ENCODE peak calls at places on chromosome 7, in ten cellular contexts. H, T, L, S, Z, U, G, R, C and X are unnamed samples.

GRCh38 chr7:36265720-36266119 is 112.7 kb downstream of the EEPD1 start:
- DNase-seq in H (no peak), R (no peak), L (no peak), U (no peak), G (peak), S (no peak), T (no peak), C (peak), Z (no peak), X (no peak)

GRCh38 chr7:18393465-18394118 is 102.0 kb upstream of the HDAC9 start:
- DNase-seq in Z (no peak), C (no peak), L (no peak), H (no peak), S (no peak), G (no peak), U (no peak), T (no peak), R (no peak), X (no peak)

GRCh38 chr7:81812514-81813472 is 42.9 kb upstream of the HGF start:
- DNase-seq in Z (no peak), C (no peak), U (no peak), R (no peak), H (no peak), T (no peak), S (no peak), L (no peak), G (no peak), X (peak)

GRCh38 chr7:521221-522070 is 1.8 kb upstream of the PDGFA start:
- DNase-seq in T (peak), U (no peak), S (peak), Z (no peak), H (no peak), R (peak), C (peak), G (peak), L (no peak), X (peak)

GRCh38 chr7:57772126-57772924 is 322.3 kb downstream of the ZNF716 start:
- DNase-seq in C (no peak), L (no peak), U (no peak), R (no peak), G (no peak), S (no peak), T (no peak), Z (no peak), H (peak), X (no peak)

GRCh38 chr7:33554046-33554445 is 351.3 kb upstream of the BMPER start:
- DNase-seq in L (no peak), Z (no peak), H (no peak), U (no peak), T (no peak), R (no peak), C (no peak), G (no peak), S (no peak), X (no peak)

GRCh38 chr7:76069238-76069638 is 21.3 kb downstream of the MDH2 start:
- DNase-seq in U (peak), C (peak), H (no peak), S (peak), Z (no peak), G (peak), L (peak), R (peak), T (peak), X (peak)

GRCh38 chr7:115210552-115210951 is 288.7 kb downstream of the MDFIC start:
- DNase-seq in T (no peak), H (no peak), G (no peak), C (no peak), Z (no peak), L (no peak), R (no peak), U (no peak), S (no peak), X (no peak)

GRCh38 chr7:149355390-149356048 is 93.5 kb downstream of the ZNF783 start:
- DNase-seq in H (no peak), L (no peak), G (peak), C (no peak), Z (no peak), R (peak), T (no peak), U (peak), S (no peak), X (peak)

GRCh38 chr7:4159761-4160554 is 522.1 kb upstream of the FOXK1 start:
- DNase-seq in U (no peak), L (no peak), C (no peak), R (no peak), S (no peak), H (no peak), Z (no peak), G (no peak), T (no peak), X (no peak)

GRCh38 chr7:98251844-98252639 is at the start of gene TECPR1:
- DNase-seq in R (peak), L (peak), T (peak), H (peak), C (peak), S (peak), G (peak), Z (peak), U (peak), X (peak)

GRCh38 chr7:74083928-74084721 is 521 bp downstream of the LIMK1 start:
- DNase-seq in H (no peak), G (no peak), T (peak), Z (no peak), U (no peak), R (peak), S (peak), C (peak), L (no peak), X (peak)
- TF ChIP-seq POLR2A in H (no peak), G (no peak), T (no peak), Z (no peak), U (no peak), R (no peak), S (no peak), C (no peak), L (no peak), X (peak)

GRCh38 chr7:100038326-100038725 is 11.2 kb upstream of the ZSCAN21 start:
- DNase-seq in S (no peak), Z (no peak), U (no peak), L (no peak), C (no peak), G (no peak), R (no peak), H (no peak), T (no peak), X (no peak)

GRCh38 chr7:100035865-100036264 is 13.7 kb upstream of the ZSCAN21 start:
- DNase-seq in U (no peak), C (no peak), R (no peak), H (no peak), G (no peak), T (no peak), L (no peak), S (no peak), Z (no peak), X (no peak)

GRCh38 chr7:100029591-100029990 is 14.2 kb downstream of the ZKSCAN1 start:
- DNase-seq in S (no peak), T (no peak), C (no peak), Z (no peak), G (no peak), L (no peak), R (no peak), H (no peak), U (no peak), X (no peak)

GRCh38 chr7:100033526-100033925 is 16.0 kb upstream of the ZSCAN21 start:
- DNase-seq in S (no peak), U (no peak), Z (no peak), R (no peak), L (no peak), H (no peak), G (no peak), C (no peak), T (no peak), X (no peak)

DNA sequence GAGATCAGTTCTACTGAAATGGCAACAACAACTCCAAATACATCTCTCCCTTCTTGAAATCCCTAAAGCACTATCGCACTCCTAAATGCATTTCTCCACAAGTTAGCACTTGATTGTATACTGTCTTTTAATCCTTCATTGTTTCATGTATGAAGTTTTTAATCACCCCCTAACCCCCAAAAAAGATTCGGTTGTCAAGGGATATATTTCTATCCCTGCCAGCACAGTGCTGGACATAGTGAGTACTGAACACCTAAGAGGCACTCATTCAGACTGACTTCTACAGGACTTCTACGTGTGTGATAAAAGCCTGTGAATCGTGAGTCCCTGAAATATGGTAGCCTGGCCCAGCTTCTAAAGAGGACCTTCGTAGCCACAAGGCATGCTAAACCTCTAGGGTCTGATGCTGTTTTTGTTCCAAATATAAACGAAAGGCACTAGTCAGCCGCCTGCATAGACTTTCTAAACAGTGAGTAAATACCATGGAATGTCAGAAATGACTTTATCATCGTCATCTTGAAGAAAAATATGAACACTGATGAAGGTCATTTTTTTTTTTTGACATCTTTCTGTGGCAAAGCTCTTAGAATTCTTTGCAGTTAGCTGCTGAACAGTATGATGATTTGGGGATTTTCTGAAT is 14.6 kb upstream of the ZSCAN21 start:
- DNase-seq in U (no peak), G (no peak), Z (no peak), R (no peak), T (no peak), L (no peak), S (no peak), H (no peak), C (no peak), X (no peak)
- TF ChIP-seq POLR2A in U (no peak), G (no peak), Z (no peak), R (no peak), T (no peak), L (no peak), S (no peak), H (no peak), C (no peak), X (no peak)

GRCh38 chr7:26178272-26178960 is 22.1 kb downstream of the HNRNPA2B1 start:
- DNase-seq in T (no peak), G (no peak), R (no peak), S (no peak), Z (no peak), C (no peak), U (no peak), H (no peak), L (no peak), X (no peak)

GRCh38 chr7:26181474-26182227 is 18.9 kb downstream of the HNRNPA2B1 start:
- DNase-seq in L (no peak), H (no peak), U (no peak), C (no peak), Z (no peak), S (no peak), T (no peak), G (no peak), R (no peak), X (no peak)

GRCh38 chr7:26180792-26181198 is 19.8 kb downstream of the HNRNPA2B1 start:
- DNase-seq in T (no peak), L (no peak), U (no peak), C (peak), S (no peak), Z (no peak), G (no peak), H (no peak), R (no peak), X (peak)

GRCh38 chr7:26179422-26179821 is 21.1 kb downstream of the HNRNPA2B1 start:
- DNase-seq in R (no peak), U (no peak), C (no peak), L (no peak), G (no peak), Z (no peak), H (no peak), T (no peak), S (no peak), X (no peak)

GRCh38 chr7:26179826-26180497 is 20.6 kb downstream of the HNRNPA2B1 start:
- DNase-seq in T (no peak), U (no peak), C (no peak), L (no peak), R (no peak), G (no peak), Z (no peak), S (no peak), H (no peak), X (no peak)
- TF ChIP-seq POLR2A in T (no peak), U (no peak), C (no peak), L (no peak), R (no peak), G (no peak), Z (no peak), S (no peak), H (no peak), X (no peak)

GRCh38 chr7:155312108-155312507 is 14.4 kb downstream of the INSIG1 start:
- DNase-seq in G (no peak), T (no peak), L (no peak), C (no peak), U (no peak), R (no peak), S (no peak), Z (no peak), H (no peak), X (no peak)

GRCh38 chr7:155310425-155311114 is 12.9 kb downstream of the INSIG1 start:
- DNase-seq in Z (no peak), C (no peak), G (no peak), T (no peak), L (no peak), H (no peak), R (no peak), U (no peak), S (no peak), X (no peak)

GRCh38 chr7:155308330-155309020 is 10.8 kb downstream of the INSIG1 start:
- DNase-seq in H (no peak), T (no peak), C (no peak), U (no peak), G (no peak), Z (no peak), S (no peak), L (no peak), R (no peak), X (no peak)

GRCh38 chr7:155306677-155307470 is 9.2 kb downstream of the INSIG1 start:
- DNase-seq in R (no peak), U (no peak), G (no peak), Z (no peak), H (no peak), L (no peak), S (no peak), T (no peak), C (peak), X (no peak)

GRCh38 chr7:155309021-155309338 is 11.3 kb downstream of the INSIG1 start:
- DNase-seq in L (no peak), U (no peak), Z (no peak), H (no peak), T (no peak), C (no peak), S (no peak), R (no peak), G (no peak), X (no peak)
- TF ChIP-seq POLR2A in L (no peak), U (no peak), Z (no peak), H (no peak), T (no peak), C (no peak), S (no peak), R (no peak), G (no peak), X (peak)

GRCh38 chr7:105013818-105014724 is at the start of gene KMT2E:
- DNase-seq in H (peak), S (peak), Z (peak), L (peak), G (peak), T (peak), U (peak), R (peak), C (peak), X (peak)
- TF ChIP-seq POLR2A in H (peak), S (no peak), Z (peak), L (peak), G (peak), T (peak), U (no peak), R (peak), C (peak), X (peak)